ENCODE peak calls at places on chromosomes 7 and 10, in seven cellular contexts. W is tibial artery; K is suprapubic skin; V is CD8-positive, alpha-beta T cell; C is sigmoid colon; L is vagina; R is BE2C. F is an unnamed sample. For H3K36me3, the result is how much of the 10 kb centered on the place peaks cover.

GRCh38 chr7:73865738-73866445 is 4.9 kb downstream of the TMEM270 start:
- DNase-seq in W (peak), K (no peak), V (no peak), C (no peak), L (no peak), R (peak), F (peak)

GRCh38 chr10:14891151-14891550 is 12.5 kb downstream of the SUV39H2 start:
- DNase-seq in W (no peak), K (no peak), V (no peak), C (no peak), L (no peak), R (no peak), F (no peak)

GRCh38 chr10:88259381-88259780 is 323.7 kb downstream of the RNLS start:
- DNase-seq in W (no peak), K (no peak), V (no peak), C (no peak), L (no peak), R (no peak), F (no peak)

GRCh38 chr7:82105463-82105862 is 335.6 kb upstream of the HGF start:
- DNase-seq in W (no peak), K (no peak), V (no peak), C (no peak), L (no peak), R (peak), F (no peak)

GRCh38 chr7:155988421-155988820 is 176.2 kb upstream of the SHH start:
- DNase-seq in W (no peak), K (peak), V (no peak), C (no peak), L (no peak), R (no peak), F (no peak)

GRCh38 chr7:41938371-41938770 is 235.5 kb upstream of the INHBA start:
- DNase-seq in W (no peak), K (no peak), V (no peak), C (no peak), L (no peak), R (no peak), F (no peak)

GRCh38 chr10:73881221-73881919 is 7.0 kb upstream of the CAMK2G start:
- DNase-seq in W (no peak), K (no peak), V (no peak), C (no peak), L (no peak), R (no peak), F (no peak)

GRCh38 chr7:28813238-28813962 is 144.7 kb downstream of the TRIL start:
- DNase-seq in W (no peak), K (no peak), V (no peak), C (no peak), L (no peak), R (no peak), F (no peak)

GRCh38 chr7:129468087-129468486 is 33.9 kb downstream of the STRIP2 start:
- DNase-seq in W (no peak), K (no peak), V (no peak), C (no peak), L (no peak), R (no peak), F (no peak)

GRCh38 chr10:127048630-127049029 is 143.4 kb downstream of the DOCK1 start:
- DNase-seq in W (no peak), K (no peak), V (no peak), C (no peak), L (no peak), R (no peak), F (no peak)

GRCh38 chr7:32479574-32480200 is 10.5 kb downstream of the LSM5 start:
- DNase-seq in W (no peak), K (no peak), V (no peak), C (no peak), L (no peak), R (peak), F (peak)

GRCh38 chr10:93580824-93581223 is 14.4 kb downstream of the FFAR4 start:
- DNase-seq in W (no peak), K (no peak), V (no peak), C (no peak), L (no peak), R (no peak), F (no peak)

GRCh38 chr10:11035318-11035920 is 17.7 kb downstream of the CELF2 start:
- DNase-seq in W (peak), K (no peak), V (no peak), C (peak), L (no peak), R (no peak), F (no peak)

GRCh38 chr7:41579961-41580935 is 122.6 kb downstream of the INHBA start:
- DNase-seq in W (no peak), K (no peak), V (no peak), C (no peak), L (no peak), R (no peak), F (no peak)

GRCh38 chr7:27080844-27081423 is 14.9 kb downstream of the HOXA1 start:
- DNase-seq in W (no peak), K (no peak), V (no peak), C (no peak), L (no peak), R (no peak), F (no peak)

GRCh38 chr7:1669486-1669951 is 558 bp upstream of the ELFN1 start:
- DNase-seq in W (peak), K (peak), V (peak), C (peak), L (no peak), R (no peak), F (no peak)

GRCh38 chr7:147432068-147432467 is 1158.5 kb upstream of the C7orf33 start:
- DNase-seq in W (no peak), K (no peak), V (no peak), C (no peak), L (no peak), R (peak), F (peak)

GRCh38 chr7:714251-714671 is 12.2 kb upstream of the DNAAF5 start:
- DNase-seq in W (no peak), K (peak), V (no peak), C (peak), L (no peak), R (no peak), F (no peak)

DNA sequence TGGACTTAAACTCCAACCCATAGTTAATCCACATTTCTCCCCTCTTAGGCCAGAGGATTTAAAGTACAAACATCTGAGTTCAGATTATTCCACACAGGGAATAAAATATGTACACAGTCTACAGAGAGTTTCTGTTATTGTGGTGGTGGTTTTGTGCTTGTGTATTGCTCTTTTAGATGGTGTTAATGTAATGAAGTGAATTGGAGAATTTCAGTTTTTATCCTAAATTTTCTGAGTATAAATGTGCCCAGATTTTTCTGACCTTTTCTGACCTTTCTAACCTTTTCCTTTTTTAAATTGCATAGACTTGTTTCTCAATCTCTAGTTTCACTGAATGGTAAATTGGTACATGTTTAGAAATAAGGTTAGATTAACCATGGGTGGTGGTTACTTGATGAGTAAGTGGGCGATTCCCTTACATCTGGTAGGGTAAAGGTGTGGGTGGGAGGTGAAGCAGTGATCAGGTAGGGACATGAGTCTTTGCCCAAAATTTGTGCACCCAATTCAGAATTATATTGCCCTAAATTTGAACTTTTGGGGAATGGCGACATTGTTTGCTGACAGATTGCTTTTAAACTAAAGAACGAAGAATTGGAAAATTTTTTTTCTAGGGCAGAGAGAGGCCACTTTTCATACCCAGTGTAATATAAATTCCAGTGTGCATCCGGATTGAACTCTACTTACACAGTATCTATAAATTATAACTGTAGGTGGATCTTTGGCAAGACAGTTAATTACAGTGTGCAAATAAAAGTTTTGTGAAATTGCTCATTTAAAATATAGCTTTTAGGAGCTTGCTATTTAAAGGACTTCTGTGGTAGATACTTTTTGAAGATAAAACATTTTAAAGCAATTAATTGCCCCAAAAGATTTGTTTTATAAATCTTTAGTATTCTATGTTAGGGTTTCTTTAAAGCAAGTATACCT is 62.2 kb downstream of the ST7 start:
- DNase-seq in W (no peak), K (no peak), V (no peak), C (no peak), L (no peak), R (no peak), F (no peak)
- H3K36me3 ChIP-seq in W (under half), K (under half), V (under half), C (under half), L (under half), R (under half), F (under half)

DNA sequence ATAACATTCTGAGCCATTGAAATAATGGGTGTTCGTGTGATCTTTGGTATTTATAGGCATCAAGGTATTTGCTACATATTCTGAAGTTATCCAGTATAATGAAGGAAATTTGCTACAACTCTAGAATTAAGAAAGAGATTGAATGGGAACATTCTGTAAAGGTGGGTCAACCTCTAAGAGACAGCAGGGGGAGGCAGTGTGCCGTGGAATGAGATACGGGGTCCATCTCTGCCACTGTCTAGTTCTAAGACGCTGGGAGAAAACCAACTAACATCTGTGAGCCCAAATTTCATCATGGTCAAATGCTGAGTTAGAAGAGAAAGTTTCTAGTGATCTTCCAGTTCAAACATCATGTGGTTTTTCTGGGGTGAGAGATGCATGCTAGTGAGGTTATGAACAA is 368.9 kb downstream of the SORCS1 start:
- DNase-seq in W (peak), K (no peak), V (no peak), C (peak), L (no peak), R (peak), F (peak)
- TF ChIP-seq CTCF in W (no peak), K (no peak), V (no peak), C (peak), L (peak), R (peak), F (peak)

GRCh38 chr7:44882899-44883298 is 2.4 kb downstream of the PURB start:
- DNase-seq in W (no peak), K (no peak), V (no peak), C (no peak), L (no peak), R (no peak), F (no peak)

GRCh38 chr7:44887293-44887692 is 2.0 kb upstream of the PURB start:
- DNase-seq in W (no peak), K (no peak), V (no peak), C (no peak), L (no peak), R (no peak), F (no peak)

GRCh38 chr7:44884553-44885393 is 557 bp downstream of the PURB start:
- DNase-seq in W (peak), K (peak), V (peak), C (peak), L (no peak), R (peak), F (peak)

GRCh38 chr7:44883961-44884360 is 1.4 kb downstream of the PURB start:
- DNase-seq in W (no peak), K (no peak), V (no peak), C (no peak), L (no peak), R (no peak), F (no peak)

GRCh38 chr7:44885394-44886317 is at the start of gene PURB:
- DNase-seq in W (peak), K (peak), V (peak), C (peak), L (no peak), R (peak), F (peak)
- H3K4me3 ChIP-seq in W (peak), K (peak), V (peak), C (peak), L (peak), R (peak), F (peak)

DNA sequence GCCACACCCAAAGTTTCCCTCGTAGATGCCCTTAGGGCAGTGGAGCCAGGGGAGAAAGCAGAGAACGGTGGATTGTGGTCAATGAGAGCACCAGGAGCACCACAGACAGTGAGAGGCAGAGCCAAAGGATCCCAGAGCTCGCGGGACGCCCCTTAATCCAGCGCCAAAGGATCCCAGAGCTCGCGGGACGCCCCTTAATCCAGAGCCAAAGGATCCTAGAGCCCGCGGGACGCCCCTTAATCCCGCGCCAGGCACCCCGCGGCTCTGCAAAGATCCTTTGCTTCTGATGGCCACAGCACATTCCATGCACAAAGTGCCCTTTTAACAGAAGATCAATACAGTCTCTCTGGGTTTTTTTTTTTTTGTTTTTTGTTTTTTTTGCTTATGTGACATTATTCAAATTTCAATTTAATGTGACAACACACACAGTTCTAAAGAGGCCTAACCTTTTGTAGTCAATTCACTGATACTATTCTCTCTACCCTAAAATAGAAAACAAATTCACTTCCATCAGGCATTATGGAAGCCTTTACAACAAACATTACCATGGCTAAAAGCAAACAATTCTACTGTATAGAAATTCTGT is 52.9 kb upstream of the NCAPG2 start:
- DNase-seq in W (no peak), K (no peak), V (no peak), C (no peak), L (peak), R (no peak), F (no peak)
- H3K36me3 ChIP-seq in W (half or more), K (half or more), V (under half), C (under half), L (under half), R (under half), F (under half)